ENCODE peak calls at places on chromosomes 11 and 22, in four cellular contexts. T is lung, J is endothelial cell, G is tibial nerve. W is an unnamed sample.

GRCh38 chr11:134736251-134737072 is 324.4 kb upstream of the B3GAT1 start:
- DNase-seq in T (no peak), J (no peak), G (no peak), W (no peak)

GRCh38 chr22:36486619-36487384 is 5.4 kb upstream of the TXN2 start:
- DNase-seq in T (peak), J (peak), G (no peak), W (no peak)

GRCh38 chr22:38109391-38110000 is 988 bp downstream of the BAIAP2L2 start:
- DNase-seq in T (no peak), J (no peak), G (no peak), W (no peak)

GRCh38 chr22:49724893-49725489 is 102.7 kb downstream of the BRD1 start:
- DNase-seq in T (no peak), J (peak), G (no peak), W (peak)

GRCh38 chr22:38180841-38181452 is 683 bp downstream of the PLA2G6 start:
- DNase-seq in T (peak), J (no peak), G (no peak), W (no peak)

GRCh38 chr11:15837901-15838489 is 518.4 kb downstream of the SOX6 start:
- DNase-seq in T (peak), J (no peak), G (no peak), W (no peak)

GRCh38 chr22:46075764-46076531 is 74.4 kb upstream of the PPARA start:
- DNase-seq in T (no peak), J (no peak), G (peak), W (no peak)

GRCh38 chr22:29626497-29627195 is 23.2 kb downstream of the NF2 start:
- DNase-seq in T (no peak), J (no peak), G (no peak), W (no peak)

GRCh38 chr11:115298613-115299012 is 205.6 kb downstream of the CADM1 start:
- DNase-seq in T (no peak), J (no peak), G (no peak), W (no peak)

GRCh38 chr22:27990879-27991278 is 71.8 kb upstream of the PITPNB start:
- DNase-seq in T (no peak), J (peak), G (peak), W (no peak)

GRCh38 chr11:90448280-90448679 is 225.4 kb upstream of the CHORDC1 start:
- DNase-seq in T (no peak), J (no peak), G (no peak), W (no peak)

GRCh38 chr11:61698173-61698965 is 18.2 kb downstream of the DAGLA start:
- DNase-seq in T (no peak), J (no peak), G (no peak), W (no peak)

GRCh38 chr22:20137671-20138416 is 6.2 kb downstream of the ZDHHC8 start:
- DNase-seq in T (no peak), J (no peak), G (no peak), W (no peak)

GRCh38 chr22:40107244-40107643 is 70.5 kb upstream of the TNRC6B start:
- DNase-seq in T (no peak), J (no peak), G (no peak), W (no peak)

GRCh38 chr11:64094463-64095223 is 58.9 kb downstream of the FLRT1 start:
- DNase-seq in T (no peak), J (no peak), G (no peak), W (no peak)

GRCh38 chr11:38278457-38279141 is 1680.6 kb upstream of the RAG2 start:
- DNase-seq in T (no peak), J (no peak), G (no peak), W (no peak)

GRCh38 chr22:25208743-25209505 is 9.3 kb downstream of the CRYBB3 start:
- DNase-seq in T (no peak), J (no peak), G (no peak), W (no peak)
- TF ChIP-seq CTCF in T (no peak), J (no peak), G (no peak), W (no peak)

DNA sequence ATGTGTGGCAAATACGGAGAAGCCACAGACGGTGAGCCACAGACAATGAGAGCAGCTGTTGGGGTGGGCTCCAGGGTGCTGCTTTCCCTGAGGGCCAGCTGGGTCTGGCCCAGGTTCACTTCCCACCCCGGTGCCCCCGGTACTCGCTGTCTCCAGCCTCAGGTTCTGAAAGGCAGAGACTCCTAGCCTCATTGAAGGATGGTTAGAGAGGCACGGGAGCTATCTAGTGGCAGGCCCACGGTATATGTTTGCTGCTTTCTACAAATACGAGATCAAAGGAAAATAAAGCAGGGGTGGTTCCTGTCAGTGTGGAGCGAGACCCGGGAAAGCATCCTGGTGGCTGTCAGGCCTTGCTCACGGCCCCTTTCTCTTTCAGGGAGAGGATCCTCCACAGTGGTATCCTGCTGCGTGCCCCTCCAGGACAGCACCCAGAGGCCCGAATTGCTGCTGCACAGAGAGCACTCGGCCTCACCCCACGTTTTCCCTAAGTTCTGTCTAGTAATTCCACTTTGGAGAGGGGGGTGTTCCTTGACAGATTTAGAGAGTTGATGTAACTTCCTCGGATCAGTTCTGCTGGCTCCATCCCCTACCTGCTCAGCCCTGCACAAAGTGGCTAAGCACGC is 3.0 kb downstream of the TMEM80 start:
- DNase-seq in T (no peak), J (no peak), G (no peak), W (no peak)
- TF ChIP-seq CTCF in T (no peak), J (no peak), G (no peak), W (no peak)

GRCh38 chr22:31334329-31334728 is 11.8 kb downstream of the PATZ1 start:
- DNase-seq in T (no peak), J (no peak), G (no peak), W (no peak)

GRCh38 chr22:31340360-31340759 is 5.8 kb downstream of the PATZ1 start:
- DNase-seq in T (no peak), J (no peak), G (no peak), W (no peak)

GRCh38 chr22:31339148-31339832 is 6.9 kb downstream of the PATZ1 start:
- DNase-seq in T (no peak), J (no peak), G (no peak), W (no peak)

GRCh38 chr22:31333648-31334047 is 12.5 kb downstream of the PATZ1 start:
- DNase-seq in T (no peak), J (no peak), G (no peak), W (no peak)

DNA sequence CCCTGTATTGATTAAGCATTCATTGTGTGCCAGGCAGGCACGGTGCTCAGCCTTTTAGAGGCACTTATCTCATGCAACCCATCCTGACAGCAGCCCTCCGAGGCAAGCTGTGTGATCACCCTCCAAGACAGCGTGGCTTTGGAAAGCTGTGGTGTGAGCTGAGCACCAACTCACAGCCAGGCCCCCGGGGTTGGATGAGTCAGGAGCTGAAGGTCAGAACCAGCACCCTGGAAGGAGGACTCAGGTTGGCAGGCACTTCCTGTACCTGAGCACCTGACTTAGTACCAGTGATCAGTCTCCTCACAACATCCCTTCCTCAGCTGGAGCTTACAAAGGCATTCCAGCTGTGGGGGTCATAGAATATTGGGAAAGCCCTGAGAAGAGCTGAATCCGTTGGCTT is 9.0 kb downstream of the PATZ1 start:
- DNase-seq in T (no peak), J (no peak), G (no peak), W (no peak)
- TF ChIP-seq CTCF in T (no peak), J (no peak), G (no peak), W (no peak)

GRCh38 chr11:69718147-69718546 is 14.3 kb upstream of the FGF19 start:
- DNase-seq in T (no peak), J (peak), G (no peak), W (peak)
- TF ChIP-seq CTCF in T (no peak), J (peak), G (peak), W (no peak)

GRCh38 chr11:18771266-18772035 is 20.1 kb downstream of the PTPN5 start:
- DNase-seq in T (no peak), J (no peak), G (no peak), W (no peak)
- TF ChIP-seq CTCF in T (no peak), J (no peak), G (no peak), W (no peak)

GRCh38 chr11:19744130-19744529 is 31.5 kb downstream of the NAV2 start:
- DNase-seq in T (no peak), J (no peak), G (no peak), W (no peak)

GRCh38 chr11:19751055-19751454 is 38.4 kb downstream of the NAV2 start:
- DNase-seq in T (no peak), J (no peak), G (no peak), W (no peak)

GRCh38 chr11:19746081-19746480 is 33.4 kb downstream of the NAV2 start:
- DNase-seq in T (no peak), J (no peak), G (no peak), W (no peak)

GRCh38 chr11:19743622-19744021 is 31.0 kb downstream of the NAV2 start:
- DNase-seq in T (no peak), J (no peak), G (no peak), W (no peak)

DNA sequence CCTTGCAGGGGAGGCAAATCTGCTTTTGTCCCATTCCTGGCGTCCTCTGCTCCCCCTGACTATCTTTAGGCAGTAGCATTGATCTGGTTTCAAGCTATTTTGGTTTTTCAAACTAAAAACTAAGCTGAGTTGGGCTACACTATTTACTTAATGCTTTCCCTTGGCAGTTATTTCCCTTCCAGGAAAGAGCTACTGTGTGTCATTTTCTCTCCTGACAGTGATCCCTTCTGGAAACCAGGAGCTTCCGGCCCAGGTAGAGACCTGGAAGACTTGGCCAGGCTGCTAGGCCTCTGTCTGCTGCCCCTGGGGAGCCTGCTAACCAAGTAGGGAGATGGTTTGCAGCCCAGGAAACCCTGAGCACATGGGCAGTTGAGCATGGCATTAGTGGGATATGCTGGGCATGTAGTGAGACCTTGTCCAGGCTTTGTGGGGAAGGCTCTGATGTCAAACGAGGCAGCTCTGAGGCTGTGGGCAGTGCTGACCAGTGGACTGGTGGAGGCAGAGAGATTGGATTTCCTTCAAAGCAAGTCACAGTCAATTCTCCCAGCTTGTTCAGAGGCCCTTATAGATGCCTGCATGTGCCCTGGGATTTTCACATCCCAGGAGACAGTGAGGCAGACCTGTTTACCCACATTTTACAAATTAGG is 35.1 kb downstream of the NAV2 start:
- DNase-seq in T (no peak), J (no peak), G (no peak), W (no peak)
- TF ChIP-seq CTCF in T (no peak), J (no peak), G (no peak), W (no peak)

DNA sequence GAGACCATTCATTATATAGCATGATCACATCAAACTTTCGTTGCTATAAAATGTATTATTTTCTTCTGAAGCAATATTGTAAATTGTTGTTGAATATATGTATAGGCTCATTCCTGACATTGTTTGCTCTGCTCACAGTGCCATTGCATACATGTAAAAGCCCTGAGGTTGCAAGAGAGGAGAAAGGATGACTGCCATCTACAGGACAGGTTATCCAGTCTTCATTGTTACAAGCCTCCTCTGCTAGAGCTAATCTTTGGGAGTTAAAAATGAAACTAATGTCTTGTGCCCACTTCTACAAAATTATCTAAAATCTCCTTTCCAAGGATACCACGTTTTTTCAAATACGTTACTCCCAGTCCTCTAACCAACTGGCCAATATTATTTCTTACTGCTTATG is 16.4 kb upstream of the OR5AL1 start:
- DNase-seq in T (no peak), J (no peak), G (no peak), W (no peak)
- TF ChIP-seq CTCF in T (no peak), J (no peak), G (no peak), W (no peak)

W was measured in activated B cell treated with CpG ODN at 0.5 μM for 24 hours.